ENCODE peak calls at places on chromosomes 11 and 22, in eight cellular contexts. O, L, Q, Y, X, U, E and C are unnamed samples.
A peak's percentile ranks its signal among the peaks of the same experiment; 100 is the strongest.

GRCh38 chr11:29190313-29190712 is 826.5 kb downstream of the KCNA4 start:
- DNase-seq in O (no peak), L (no peak), Q (no peak), Y (no peak), X (no peak), U (no peak), E (no peak), C (no peak)

GRCh38 chr11:1656670-1657069 is 27.1 kb downstream of the KRTAP5-5 start:
- DNase-seq in O (no peak), L (no peak), Q (no peak), Y (no peak), X (no peak), U (no peak), E (no peak), C (no peak)

GRCh38 chr22:19879651-19879995 is 24.9 kb upstream of the GNB1L start:
- DNase-seq in O (no peak), L (no peak), Q (peak; percentile 9), Y (no peak), X (no peak), U (no peak), E (no peak), C (no peak)

GRCh38 chr11:86814775-86815174 is 14.4 kb downstream of the PRSS23 start:
- DNase-seq in O (peak; percentile 51), L (no peak), Q (no peak), Y (no peak), X (no peak), U (no peak), E (no peak), C (no peak)

GRCh38 chr11:62057069-62057468 is 66.7 kb upstream of the INCENP start:
- DNase-seq in O (no peak), L (no peak), Q (no peak), Y (no peak), X (no peak), U (no peak), E (no peak), C (no peak)

GRCh38 chr22:48139776-48140175 is 1377.3 kb downstream of the TBC1D22A start:
- DNase-seq in O (no peak), L (no peak), Q (no peak), Y (no peak), X (no peak), U (no peak), E (no peak), C (no peak)

GRCh38 chr11:111531687-111532364 is 8.7 kb upstream of the LAYN start:
- DNase-seq in O (peak; percentile 89), L (no peak), Q (no peak), Y (no peak), X (peak; percentile 92), U (peak; percentile 91), E (no peak), C (no peak)

GRCh38 chr11:113579292-113579940 is 104.2 kb upstream of the DRD2 start:
- DNase-seq in O (no peak), L (no peak), Q (no peak), Y (no peak), X (no peak), U (no peak), E (no peak), C (no peak)

GRCh38 chr22:36738416-36739020 is 35.0 kb upstream of the CACNG2 start:
- DNase-seq in O (no peak), L (no peak), Q (no peak), Y (no peak), X (no peak), U (no peak), E (no peak), C (no peak)

GRCh38 chr11:32893947-32894827 is 1.6 kb downstream of the QSER1 start:
- DNase-seq in O (peak; percentile 75), L (no peak), Q (no peak), Y (no peak), X (peak; percentile 89), U (peak; percentile 66), E (peak; percentile 61), C (no peak)

GRCh38 chr11:80103149-80103859 is 662.5 kb upstream of the TENM4 start:
- DNase-seq in O (peak; percentile 26), L (no peak), Q (no peak), Y (no peak), X (peak; percentile 90), U (peak; percentile 74), E (no peak), C (no peak)

GRCh38 chr22:38069372-38070249 is 12.4 kb downstream of the PICK1 start:
- DNase-seq in O (peak; percentile 38), L (peak; percentile 88), Q (no peak), Y (peak; percentile 57), X (peak; percentile 10), U (peak; percentile 60), E (no peak), C (no peak)

GRCh38 chr22:36341640-36342041 is 46.1 kb downstream of the MYH9 start:
- DNase-seq in O (no peak), L (no peak), Q (no peak), Y (no peak), X (no peak), U (no peak), E (no peak), C (no peak)

GRCh38 chr11:34651551-34651950 is 30.7 kb downstream of the EHF start:
- DNase-seq in O (peak; percentile 38), L (no peak), Q (no peak), Y (no peak), X (no peak), U (no peak), E (no peak), C (no peak)

GRCh38 chr11:78045851-78046485 is 17.7 kb upstream of the THRSP start:
- DNase-seq in O (peak; percentile 77), L (no peak), Q (peak; percentile 75), Y (peak; percentile 85), X (peak; percentile 61), U (peak; percentile 94), E (peak; percentile 66), C (peak; percentile 69)

GRCh38 chr11:61895046-61895717 is 3.8 kb upstream of the FADS3 start:
- DNase-seq in O (no peak), L (no peak), Q (no peak), Y (no peak), X (no peak), U (no peak), E (no peak), C (no peak)

GRCh38 chr11:34327804-34328631 is 29.8 kb downstream of the ABTB2 start:
- DNase-seq in O (no peak), L (no peak), Q (no peak), Y (no peak), X (no peak), U (no peak), E (no peak), C (no peak)

GRCh38 chr11:99686838-99687237 is 666.1 kb downstream of the CNTN5 start:
- DNase-seq in O (no peak), L (no peak), Q (no peak), Y (no peak), X (no peak), U (no peak), E (no peak), C (no peak)